ENCODE peak calls at places on chromosomes 1 and 21, in nine cellular contexts. One of them, this sample, is unnamed.

GRCh38 chr1:156359973-156360372 is 9.0 kb upstream of the RHBG start:
- DNase-seq in esophagus squamous epithelium: no peak
- DNase-seq in activated CD4-positive, alpha-beta T cell treated with anti-CD3 and anti-CD28 coated beads, Interleukin-2, amount 50 U/mL, for 1 hour: no peak
- DNase-seq in GM20000: peak; percentile 12
- DNase-seq in NB4: no peak
- DNase-seq in prostate gland: no peak
- DNase-seq in anterior cingulate cortex: no peak
- DNase-seq in activated CD4-positive, CD25-positive, alpha-beta regulatory T cell treated with anti-CD3 and anti-CD28 coated beads, Interleukin-2, amount 50 U/mL, for 72 hours: no peak
- DNase-seq in GM12892: no peak
- DNase-seq in this sample: no peak

GRCh38 chr1:223557125-223557465 is 108.4 kb downstream of the CAPN8 start:
- DNase-seq in esophagus squamous epithelium: no peak
- DNase-seq in activated CD4-positive, alpha-beta T cell treated with anti-CD3 and anti-CD28 coated beads, Interleukin-2, amount 50 U/mL, for 1 hour: no peak
- DNase-seq in GM20000: no peak
- DNase-seq in NB4: no peak
- DNase-seq in prostate gland: no peak
- DNase-seq in anterior cingulate cortex: no peak
- DNase-seq in activated CD4-positive, CD25-positive, alpha-beta regulatory T cell treated with anti-CD3 and anti-CD28 coated beads, Interleukin-2, amount 50 U/mL, for 72 hours: no peak
- DNase-seq in GM12892: no peak
- DNase-seq in this sample: no peak

GRCh38 chr21:29669416-29669815 is 270.4 kb downstream of the GRIK1 start:
- DNase-seq in esophagus squamous epithelium: no peak
- DNase-seq in activated CD4-positive, alpha-beta T cell treated with anti-CD3 and anti-CD28 coated beads, Interleukin-2, amount 50 U/mL, for 1 hour: no peak
- DNase-seq in GM20000: no peak
- DNase-seq in NB4: no peak
- DNase-seq in prostate gland: no peak
- DNase-seq in anterior cingulate cortex: no peak
- DNase-seq in activated CD4-positive, CD25-positive, alpha-beta regulatory T cell treated with anti-CD3 and anti-CD28 coated beads, Interleukin-2, amount 50 U/mL, for 72 hours: no peak
- DNase-seq in GM12892: no peak
- DNase-seq in this sample: no peak

GRCh38 chr1:213326666-213327317 is 275.8 kb downstream of the RPS6KC1 start:
- DNase-seq in esophagus squamous epithelium: no peak
- DNase-seq in activated CD4-positive, alpha-beta T cell treated with anti-CD3 and anti-CD28 coated beads, Interleukin-2, amount 50 U/mL, for 1 hour: no peak
- DNase-seq in GM20000: no peak
- DNase-seq in NB4: peak; percentile 86
- DNase-seq in prostate gland: no peak
- DNase-seq in anterior cingulate cortex: no peak
- DNase-seq in activated CD4-positive, CD25-positive, alpha-beta regulatory T cell treated with anti-CD3 and anti-CD28 coated beads, Interleukin-2, amount 50 U/mL, for 72 hours: no peak
- DNase-seq in GM12892: no peak
- DNase-seq in this sample: no peak

GRCh38 chr1:57503337-57503736 is 79.5 kb upstream of the DAB1 start:
- DNase-seq in esophagus squamous epithelium: no peak
- DNase-seq in activated CD4-positive, alpha-beta T cell treated with anti-CD3 and anti-CD28 coated beads, Interleukin-2, amount 50 U/mL, for 1 hour: no peak
- DNase-seq in GM20000: no peak
- DNase-seq in NB4: no peak
- DNase-seq in prostate gland: no peak
- DNase-seq in anterior cingulate cortex: no peak
- DNase-seq in activated CD4-positive, CD25-positive, alpha-beta regulatory T cell treated with anti-CD3 and anti-CD28 coated beads, Interleukin-2, amount 50 U/mL, for 72 hours: no peak
- DNase-seq in GM12892: no peak
- DNase-seq in this sample: no peak

GRCh38 chr21:30629173-30629572 is 5.8 kb upstream of the KRTAP20-2 start:
- DNase-seq in esophagus squamous epithelium: no peak
- DNase-seq in activated CD4-positive, alpha-beta T cell treated with anti-CD3 and anti-CD28 coated beads, Interleukin-2, amount 50 U/mL, for 1 hour: no peak
- DNase-seq in GM20000: no peak
- DNase-seq in NB4: no peak
- DNase-seq in prostate gland: no peak
- DNase-seq in anterior cingulate cortex: no peak
- DNase-seq in activated CD4-positive, CD25-positive, alpha-beta regulatory T cell treated with anti-CD3 and anti-CD28 coated beads, Interleukin-2, amount 50 U/mL, for 72 hours: no peak
- DNase-seq in GM12892: no peak
- DNase-seq in this sample: no peak

GRCh38 chr1:9529190-9529589 is 10.1 kb upstream of the SLC25A33 start:
- DNase-seq in esophagus squamous epithelium: no peak
- DNase-seq in activated CD4-positive, alpha-beta T cell treated with anti-CD3 and anti-CD28 coated beads, Interleukin-2, amount 50 U/mL, for 1 hour: no peak
- DNase-seq in GM20000: peak; percentile 36
- DNase-seq in NB4: no peak
- DNase-seq in prostate gland: no peak
- DNase-seq in anterior cingulate cortex: no peak
- DNase-seq in activated CD4-positive, CD25-positive, alpha-beta regulatory T cell treated with anti-CD3 and anti-CD28 coated beads, Interleukin-2, amount 50 U/mL, for 72 hours: no peak
- DNase-seq in GM12892: peak; percentile 41
- DNase-seq in this sample: no peak

GRCh38 chr1:227901906-227902640 is 45.7 kb downstream of the WNT9A start:
- DNase-seq in esophagus squamous epithelium: no peak
- DNase-seq in activated CD4-positive, alpha-beta T cell treated with anti-CD3 and anti-CD28 coated beads, Interleukin-2, amount 50 U/mL, for 1 hour: no peak
- DNase-seq in GM20000: no peak
- DNase-seq in NB4: no peak
- DNase-seq in prostate gland: no peak
- DNase-seq in anterior cingulate cortex: no peak
- DNase-seq in activated CD4-positive, CD25-positive, alpha-beta regulatory T cell treated with anti-CD3 and anti-CD28 coated beads, Interleukin-2, amount 50 U/mL, for 72 hours: no peak
- DNase-seq in GM12892: no peak
- DNase-seq in this sample: no peak

GRCh38 chr1:16612332-16613172 is 812 bp downstream of the NBPF1 start:
- DNase-seq in esophagus squamous epithelium: no peak
- DNase-seq in activated CD4-positive, alpha-beta T cell treated with anti-CD3 and anti-CD28 coated beads, Interleukin-2, amount 50 U/mL, for 1 hour: no peak
- DNase-seq in GM20000: peak; percentile 64
- DNase-seq in NB4: peak; percentile 60
- DNase-seq in prostate gland: peak; percentile 75
- DNase-seq in anterior cingulate cortex: peak; percentile 73
- DNase-seq in activated CD4-positive, CD25-positive, alpha-beta regulatory T cell treated with anti-CD3 and anti-CD28 coated beads, Interleukin-2, amount 50 U/mL, for 72 hours: peak; percentile 46
- DNase-seq in GM12892: no peak
- DNase-seq in this sample: no peak

GRCh38 chr1:43783096-43783670 is 75.8 kb downstream of the ST3GAL3 start:
- DNase-seq in esophagus squamous epithelium: no peak
- DNase-seq in activated CD4-positive, alpha-beta T cell treated with anti-CD3 and anti-CD28 coated beads, Interleukin-2, amount 50 U/mL, for 1 hour: no peak
- DNase-seq in GM20000: no peak
- DNase-seq in NB4: no peak
- DNase-seq in prostate gland: no peak
- DNase-seq in anterior cingulate cortex: no peak
- DNase-seq in activated CD4-positive, CD25-positive, alpha-beta regulatory T cell treated with anti-CD3 and anti-CD28 coated beads, Interleukin-2, amount 50 U/mL, for 72 hours: no peak
- DNase-seq in GM12892: no peak
- DNase-seq in this sample: no peak

GRCh38 chr1:229554886-229555621 is 3.5 kb downstream of the ABCB10 start:
- DNase-seq in esophagus squamous epithelium: no peak
- DNase-seq in activated CD4-positive, alpha-beta T cell treated with anti-CD3 and anti-CD28 coated beads, Interleukin-2, amount 50 U/mL, for 1 hour: no peak
- DNase-seq in GM20000: no peak
- DNase-seq in NB4: peak; percentile 73
- DNase-seq in prostate gland: no peak
- DNase-seq in anterior cingulate cortex: no peak
- DNase-seq in activated CD4-positive, CD25-positive, alpha-beta regulatory T cell treated with anti-CD3 and anti-CD28 coated beads, Interleukin-2, amount 50 U/mL, for 72 hours: no peak
- DNase-seq in GM12892: no peak
- DNase-seq in this sample: no peak

GRCh38 chr1:179929955-179930798 is 24.4 kb upstream of the CEP350 start:
- DNase-seq in esophagus squamous epithelium: no peak
- DNase-seq in activated CD4-positive, alpha-beta T cell treated with anti-CD3 and anti-CD28 coated beads, Interleukin-2, amount 50 U/mL, for 1 hour: no peak
- DNase-seq in GM20000: no peak
- DNase-seq in NB4: no peak
- DNase-seq in prostate gland: no peak
- DNase-seq in anterior cingulate cortex: no peak
- DNase-seq in activated CD4-positive, CD25-positive, alpha-beta regulatory T cell treated with anti-CD3 and anti-CD28 coated beads, Interleukin-2, amount 50 U/mL, for 72 hours: no peak
- DNase-seq in GM12892: no peak
- DNase-seq in this sample: no peak

GRCh38 chr1:16605213-16605525 is 8.2 kb downstream of the NBPF1 start:
- DNase-seq in esophagus squamous epithelium: no peak
- DNase-seq in activated CD4-positive, alpha-beta T cell treated with anti-CD3 and anti-CD28 coated beads, Interleukin-2, amount 50 U/mL, for 1 hour: no peak
- DNase-seq in GM20000: no peak
- DNase-seq in NB4: no peak
- DNase-seq in prostate gland: no peak
- DNase-seq in anterior cingulate cortex: no peak
- DNase-seq in activated CD4-positive, CD25-positive, alpha-beta regulatory T cell treated with anti-CD3 and anti-CD28 coated beads, Interleukin-2, amount 50 U/mL, for 72 hours: no peak
- DNase-seq in GM12892: no peak
- DNase-seq in this sample: no peak

GRCh38 chr1:107626075-107626796 is 338.7 kb downstream of the VAV3 start:
- DNase-seq in esophagus squamous epithelium: no peak
- DNase-seq in activated CD4-positive, alpha-beta T cell treated with anti-CD3 and anti-CD28 coated beads, Interleukin-2, amount 50 U/mL, for 1 hour: no peak
- DNase-seq in GM20000: no peak
- DNase-seq in NB4: no peak
- DNase-seq in prostate gland: peak; percentile 41
- DNase-seq in anterior cingulate cortex: no peak
- DNase-seq in activated CD4-positive, CD25-positive, alpha-beta regulatory T cell treated with anti-CD3 and anti-CD28 coated beads, Interleukin-2, amount 50 U/mL, for 72 hours: no peak
- DNase-seq in GM12892: no peak
- DNase-seq in this sample: no peak

GRCh38 chr1:66436378-66437135 is 97.4 kb upstream of the SGIP1 start:
- DNase-seq in esophagus squamous epithelium: no peak
- DNase-seq in activated CD4-positive, alpha-beta T cell treated with anti-CD3 and anti-CD28 coated beads, Interleukin-2, amount 50 U/mL, for 1 hour: peak; percentile 18
- DNase-seq in GM20000: peak; percentile 37
- DNase-seq in NB4: peak; percentile 93
- DNase-seq in prostate gland: no peak
- DNase-seq in anterior cingulate cortex: no peak
- DNase-seq in activated CD4-positive, CD25-positive, alpha-beta regulatory T cell treated with anti-CD3 and anti-CD28 coated beads, Interleukin-2, amount 50 U/mL, for 72 hours: peak; percentile 33
- DNase-seq in GM12892: no peak
- DNase-seq in this sample: no peak

GRCh38 chr1:216960716-216961115 is 237.5 kb upstream of the ESRRG start:
- DNase-seq in esophagus squamous epithelium: no peak
- DNase-seq in activated CD4-positive, alpha-beta T cell treated with anti-CD3 and anti-CD28 coated beads, Interleukin-2, amount 50 U/mL, for 1 hour: no peak
- DNase-seq in GM20000: no peak
- DNase-seq in NB4: no peak
- DNase-seq in prostate gland: no peak
- DNase-seq in anterior cingulate cortex: no peak
- DNase-seq in activated CD4-positive, CD25-positive, alpha-beta regulatory T cell treated with anti-CD3 and anti-CD28 coated beads, Interleukin-2, amount 50 U/mL, for 72 hours: no peak
- DNase-seq in GM12892: no peak
- DNase-seq in this sample: no peak

GRCh38 chr1:15799004-15799867 is 8.2 kb downstream of the UQCRHL start:
- DNase-seq in esophagus squamous epithelium: no peak
- DNase-seq in activated CD4-positive, alpha-beta T cell treated with anti-CD3 and anti-CD28 coated beads, Interleukin-2, amount 50 U/mL, for 1 hour: no peak
- DNase-seq in GM20000: no peak
- DNase-seq in NB4: peak; percentile 89
- DNase-seq in prostate gland: peak; percentile 65
- DNase-seq in anterior cingulate cortex: no peak
- DNase-seq in activated CD4-positive, CD25-positive, alpha-beta regulatory T cell treated with anti-CD3 and anti-CD28 coated beads, Interleukin-2, amount 50 U/mL, for 72 hours: no peak
- DNase-seq in GM12892: no peak
- DNase-seq in this sample: peak; percentile 51

GRCh38 chr1:155931332-155932038 is 2.7 kb downstream of the KHDC4 start:
- DNase-seq in esophagus squamous epithelium: no peak
- DNase-seq in activated CD4-positive, alpha-beta T cell treated with anti-CD3 and anti-CD28 coated beads, Interleukin-2, amount 50 U/mL, for 1 hour: no peak
- DNase-seq in GM20000: no peak
- DNase-seq in NB4: no peak
- DNase-seq in prostate gland: no peak
- DNase-seq in anterior cingulate cortex: no peak
- DNase-seq in activated CD4-positive, CD25-positive, alpha-beta regulatory T cell treated with anti-CD3 and anti-CD28 coated beads, Interleukin-2, amount 50 U/mL, for 72 hours: no peak
- DNase-seq in GM12892: no peak
- DNase-seq in this sample: no peak

GRCh38 chr1:86695400-86695799 is 9.0 kb upstream of the SH3GLB1 start:
- DNase-seq in esophagus squamous epithelium: no peak
- DNase-seq in activated CD4-positive, alpha-beta T cell treated with anti-CD3 and anti-CD28 coated beads, Interleukin-2, amount 50 U/mL, for 1 hour: no peak
- DNase-seq in GM20000: no peak
- DNase-seq in NB4: no peak
- DNase-seq in prostate gland: no peak
- DNase-seq in anterior cingulate cortex: no peak
- DNase-seq in activated CD4-positive, CD25-positive, alpha-beta regulatory T cell treated with anti-CD3 and anti-CD28 coated beads, Interleukin-2, amount 50 U/mL, for 72 hours: no peak
- DNase-seq in GM12892: no peak
- DNase-seq in this sample: no peak

GRCh38 chr1:163399976-163400375 is 78.2 kb downstream of the NUF2 start:
- DNase-seq in esophagus squamous epithelium: no peak
- DNase-seq in activated CD4-positive, alpha-beta T cell treated with anti-CD3 and anti-CD28 coated beads, Interleukin-2, amount 50 U/mL, for 1 hour: no peak
- DNase-seq in GM20000: no peak
- DNase-seq in NB4: no peak
- DNase-seq in prostate gland: no peak
- DNase-seq in anterior cingulate cortex: peak; percentile 31
- DNase-seq in activated CD4-positive, CD25-positive, alpha-beta regulatory T cell treated with anti-CD3 and anti-CD28 coated beads, Interleukin-2, amount 50 U/mL, for 72 hours: no peak
- DNase-seq in GM12892: no peak
- DNase-seq in this sample: no peak

GRCh38 chr1:85575363-85575995 is 5.1 kb upstream of the CCN1 start:
- DNase-seq in esophagus squamous epithelium: no peak
- DNase-seq in activated CD4-positive, alpha-beta T cell treated with anti-CD3 and anti-CD28 coated beads, Interleukin-2, amount 50 U/mL, for 1 hour: no peak
- DNase-seq in GM20000: no peak
- DNase-seq in NB4: no peak
- DNase-seq in prostate gland: no peak
- DNase-seq in anterior cingulate cortex: no peak
- DNase-seq in activated CD4-positive, CD25-positive, alpha-beta regulatory T cell treated with anti-CD3 and anti-CD28 coated beads, Interleukin-2, amount 50 U/mL, for 72 hours: no peak
- DNase-seq in GM12892: no peak
- DNase-seq in this sample: no peak

GRCh38 chr1:68495968-68496679 is 758 bp downstream of the DEPDC1 start:
- DNase-seq in esophagus squamous epithelium: no peak
- DNase-seq in activated CD4-positive, alpha-beta T cell treated with anti-CD3 and anti-CD28 coated beads, Interleukin-2, amount 50 U/mL, for 1 hour: no peak
- DNase-seq in GM20000: peak; percentile 28
- DNase-seq in NB4: peak; percentile 29
- DNase-seq in prostate gland: no peak
- DNase-seq in anterior cingulate cortex: no peak
- DNase-seq in activated CD4-positive, CD25-positive, alpha-beta regulatory T cell treated with anti-CD3 and anti-CD28 coated beads, Interleukin-2, amount 50 U/mL, for 72 hours: no peak
- DNase-seq in GM12892: peak; percentile 0
- DNase-seq in this sample: no peak

GRCh38 chr1:151435174-151435573 is 24.1 kb downstream of the POGZ start:
- DNase-seq in esophagus squamous epithelium: no peak
- DNase-seq in activated CD4-positive, alpha-beta T cell treated with anti-CD3 and anti-CD28 coated beads, Interleukin-2, amount 50 U/mL, for 1 hour: no peak
- DNase-seq in GM20000: no peak
- DNase-seq in NB4: no peak
- DNase-seq in prostate gland: no peak
- DNase-seq in anterior cingulate cortex: no peak
- DNase-seq in activated CD4-positive, CD25-positive, alpha-beta regulatory T cell treated with anti-CD3 and anti-CD28 coated beads, Interleukin-2, amount 50 U/mL, for 72 hours: no peak
- DNase-seq in GM12892: no peak
- DNase-seq in this sample: no peak

GRCh38 chr1:240455228-240455821 is 156.6 kb downstream of the GREM2 start:
- DNase-seq in esophagus squamous epithelium: no peak
- DNase-seq in activated CD4-positive, alpha-beta T cell treated with anti-CD3 and anti-CD28 coated beads, Interleukin-2, amount 50 U/mL, for 1 hour: no peak
- DNase-seq in GM20000: no peak
- DNase-seq in NB4: peak; percentile 16
- DNase-seq in prostate gland: no peak
- DNase-seq in anterior cingulate cortex: no peak
- DNase-seq in activated CD4-positive, CD25-positive, alpha-beta regulatory T cell treated with anti-CD3 and anti-CD28 coated beads, Interleukin-2, amount 50 U/mL, for 72 hours: no peak
- DNase-seq in GM12892: no peak
- DNase-seq in this sample: no peak

GRCh38 chr21:26391166-26391565 is 181.9 kb downstream of the CYYR1 start:
- DNase-seq in esophagus squamous epithelium: no peak
- DNase-seq in activated CD4-positive, alpha-beta T cell treated with anti-CD3 and anti-CD28 coated beads, Interleukin-2, amount 50 U/mL, for 1 hour: no peak
- DNase-seq in GM20000: no peak
- DNase-seq in NB4: no peak
- DNase-seq in prostate gland: no peak
- DNase-seq in anterior cingulate cortex: no peak
- DNase-seq in activated CD4-positive, CD25-positive, alpha-beta regulatory T cell treated with anti-CD3 and anti-CD28 coated beads, Interleukin-2, amount 50 U/mL, for 72 hours: no peak
- DNase-seq in GM12892: no peak
- DNase-seq in this sample: no peak

GRCh38 chr1:228885845-228886244 is 150.6 kb downstream of the RHOU start:
- DNase-seq in esophagus squamous epithelium: no peak
- DNase-seq in activated CD4-positive, alpha-beta T cell treated with anti-CD3 and anti-CD28 coated beads, Interleukin-2, amount 50 U/mL, for 1 hour: no peak
- DNase-seq in GM20000: no peak
- DNase-seq in NB4: no peak
- DNase-seq in prostate gland: no peak
- DNase-seq in anterior cingulate cortex: no peak
- DNase-seq in activated CD4-positive, CD25-positive, alpha-beta regulatory T cell treated with anti-CD3 and anti-CD28 coated beads, Interleukin-2, amount 50 U/mL, for 72 hours: no peak
- DNase-seq in GM12892: no peak
- DNase-seq in this sample: no peak

GRCh38 chr1:157993179-157994080 is at the start of gene KIRREL1:
- DNase-seq in esophagus squamous epithelium: no peak
- DNase-seq in activated CD4-positive, alpha-beta T cell treated with anti-CD3 and anti-CD28 coated beads, Interleukin-2, amount 50 U/mL, for 1 hour: no peak
- DNase-seq in GM20000: peak; percentile 42
- DNase-seq in NB4: peak; percentile 9
- DNase-seq in prostate gland: peak; percentile 44
- DNase-seq in anterior cingulate cortex: no peak
- DNase-seq in activated CD4-positive, CD25-positive, alpha-beta regulatory T cell treated with anti-CD3 and anti-CD28 coated beads, Interleukin-2, amount 50 U/mL, for 72 hours: no peak
- DNase-seq in GM12892: no peak
- DNase-seq in this sample: no peak

GRCh38 chr1:242523282-242523967 is 1.1 kb downstream of the PLD5 start:
- DNase-seq in esophagus squamous epithelium: no peak
- DNase-seq in activated CD4-positive, alpha-beta T cell treated with anti-CD3 and anti-CD28 coated beads, Interleukin-2, amount 50 U/mL, for 1 hour: no peak
- DNase-seq in GM20000: peak; percentile 24
- DNase-seq in NB4: no peak
- DNase-seq in prostate gland: no peak
- DNase-seq in anterior cingulate cortex: no peak
- DNase-seq in activated CD4-positive, CD25-positive, alpha-beta regulatory T cell treated with anti-CD3 and anti-CD28 coated beads, Interleukin-2, amount 50 U/mL, for 72 hours: no peak
- DNase-seq in GM12892: no peak
- DNase-seq in this sample: no peak

GRCh38 chr1:111517464-111518225 is 14.2 kb upstream of the ADORA3 start:
- DNase-seq in esophagus squamous epithelium: no peak
- DNase-seq in activated CD4-positive, alpha-beta T cell treated with anti-CD3 and anti-CD28 coated beads, Interleukin-2, amount 50 U/mL, for 1 hour: no peak
- DNase-seq in GM20000: no peak
- DNase-seq in NB4: no peak
- DNase-seq in prostate gland: no peak
- DNase-seq in anterior cingulate cortex: no peak
- DNase-seq in activated CD4-positive, CD25-positive, alpha-beta regulatory T cell treated with anti-CD3 and anti-CD28 coated beads, Interleukin-2, amount 50 U/mL, for 72 hours: no peak
- DNase-seq in GM12892: no peak
- DNase-seq in this sample: no peak

GRCh38 chr1:46131727-46132528 is 501 bp downstream of the PIK3R3 start:
- DNase-seq in esophagus squamous epithelium: no peak
- DNase-seq in activated CD4-positive, alpha-beta T cell treated with anti-CD3 and anti-CD28 coated beads, Interleukin-2, amount 50 U/mL, for 1 hour: peak; percentile 18
- DNase-seq in GM20000: peak; percentile 20
- DNase-seq in NB4: peak; percentile 39
- DNase-seq in prostate gland: peak; percentile 29
- DNase-seq in anterior cingulate cortex: no peak
- DNase-seq in activated CD4-positive, CD25-positive, alpha-beta regulatory T cell treated with anti-CD3 and anti-CD28 coated beads, Interleukin-2, amount 50 U/mL, for 72 hours: no peak
- DNase-seq in GM12892: no peak
- DNase-seq in this sample: no peak

GRCh38 chr1:197902454-197903195 is at the start of gene C1orf53:
- DNase-seq in esophagus squamous epithelium: no peak
- DNase-seq in activated CD4-positive, alpha-beta T cell treated with anti-CD3 and anti-CD28 coated beads, Interleukin-2, amount 50 U/mL, for 1 hour: peak; percentile 65
- DNase-seq in GM20000: peak; percentile 96
- DNase-seq in NB4: peak; percentile 88
- DNase-seq in prostate gland: peak; percentile 79
- DNase-seq in anterior cingulate cortex: peak; percentile 88
- DNase-seq in activated CD4-positive, CD25-positive, alpha-beta regulatory T cell treated with anti-CD3 and anti-CD28 coated beads, Interleukin-2, amount 50 U/mL, for 72 hours: peak; percentile 85
- DNase-seq in GM12892: peak; percentile 86
- DNase-seq in this sample: peak; percentile 94